ENCODE peak calls at places on chromosomes 11 and 22, in ten cellular contexts. One of them, this sample, is unnamed.

GRCh38 chr11:95426823-95427462 is 195.9 kb upstream of the SESN3 start:
- DNase-seq in fibroblast of pulmonary artery: no peak
- DNase-seq in cardiac fibroblast: no peak
- DNase-seq in esophagus squamous epithelium: no peak
- DNase-seq in neural progenitor cell: no peak
- DNase-seq in tibial artery: no peak
- DNase-seq in GM23338: peak
- DNase-seq in right cardiac atrium: no peak
- DNase-seq in dorsolateral prefrontal cortex: no peak
- DNase-seq in PC-3: no peak
- DNase-seq in this sample: no peak

GRCh38 chr22:30301995-30302809 is 12.9 kb upstream of the CASTOR1 start:
- DNase-seq in esophagus squamous epithelium: no peak
- DNase-seq in dorsolateral prefrontal cortex: no peak
- DNase-seq in PC-3: peak
- DNase-seq in fibroblast of pulmonary artery: peak
- DNase-seq in GM23338: no peak
- DNase-seq in cardiac fibroblast: peak
- DNase-seq in neural progenitor cell: no peak
- DNase-seq in tibial artery: peak
- DNase-seq in right cardiac atrium: peak
- DNase-seq in this sample: peak

GRCh38 chr11:74490945-74491344 is 2.6 kb downstream of the LIPT2 start:
- DNase-seq in fibroblast of pulmonary artery: no peak
- DNase-seq in cardiac fibroblast: no peak
- DNase-seq in neural progenitor cell: no peak
- DNase-seq in GM23338: no peak
- DNase-seq in esophagus squamous epithelium: no peak
- DNase-seq in dorsolateral prefrontal cortex: no peak
- DNase-seq in tibial artery: no peak
- DNase-seq in PC-3: no peak
- DNase-seq in right cardiac atrium: no peak
- DNase-seq in this sample: no peak

GRCh38 chr22:41659941-41660340 is 28.7 kb downstream of the SNU13 start:
- DNase-seq in fibroblast of pulmonary artery: no peak
- DNase-seq in neural progenitor cell: no peak
- DNase-seq in dorsolateral prefrontal cortex: no peak
- DNase-seq in GM23338: no peak
- DNase-seq in cardiac fibroblast: no peak
- DNase-seq in PC-3: no peak
- DNase-seq in tibial artery: no peak
- DNase-seq in right cardiac atrium: no peak
- DNase-seq in esophagus squamous epithelium: no peak
- DNase-seq in this sample: no peak

GRCh38 chr11:65792456-65792855 is 5.6 kb downstream of the OVOL1 start:
- DNase-seq in right cardiac atrium: no peak
- DNase-seq in tibial artery: no peak
- DNase-seq in fibroblast of pulmonary artery: no peak
- DNase-seq in PC-3: peak
- DNase-seq in cardiac fibroblast: no peak
- DNase-seq in esophagus squamous epithelium: no peak
- DNase-seq in GM23338: no peak
- DNase-seq in dorsolateral prefrontal cortex: no peak
- DNase-seq in neural progenitor cell: no peak
- DNase-seq in this sample: no peak

GRCh38 chr11:86672007-86672621 is at the start of gene ME3:
- DNase-seq in fibroblast of pulmonary artery: peak
- DNase-seq in dorsolateral prefrontal cortex: peak
- DNase-seq in tibial artery: peak
- DNase-seq in GM23338: peak
- DNase-seq in right cardiac atrium: peak
- DNase-seq in neural progenitor cell: peak
- DNase-seq in cardiac fibroblast: peak
- DNase-seq in PC-3: peak
- DNase-seq in esophagus squamous epithelium: no peak
- DNase-seq in this sample: no peak

GRCh38 chr11:112928136-112928535 is 33.1 kb upstream of the NCAM1 start:
- DNase-seq in PC-3: no peak
- DNase-seq in cardiac fibroblast: no peak
- DNase-seq in fibroblast of pulmonary artery: no peak
- DNase-seq in tibial artery: no peak
- DNase-seq in neural progenitor cell: no peak
- DNase-seq in esophagus squamous epithelium: no peak
- DNase-seq in dorsolateral prefrontal cortex: no peak
- DNase-seq in GM23338: no peak
- DNase-seq in right cardiac atrium: no peak
- DNase-seq in this sample: no peak

GRCh38 chr11:70381872-70382842 is 16.2 kb upstream of the CTTN start:
- DNase-seq in PC-3: no peak
- DNase-seq in fibroblast of pulmonary artery: peak
- DNase-seq in cardiac fibroblast: peak
- DNase-seq in neural progenitor cell: no peak
- DNase-seq in dorsolateral prefrontal cortex: no peak
- DNase-seq in esophagus squamous epithelium: no peak
- DNase-seq in right cardiac atrium: no peak
- DNase-seq in GM23338: peak
- DNase-seq in tibial artery: no peak
- DNase-seq in this sample: no peak

GRCh38 chr11:48210052-48210451 is 6.6 kb upstream of the OR4B1 start:
- DNase-seq in neural progenitor cell: no peak
- DNase-seq in GM23338: peak
- DNase-seq in cardiac fibroblast: no peak
- DNase-seq in dorsolateral prefrontal cortex: no peak
- DNase-seq in fibroblast of pulmonary artery: peak
- DNase-seq in tibial artery: no peak
- DNase-seq in PC-3: peak
- DNase-seq in right cardiac atrium: no peak
- DNase-seq in esophagus squamous epithelium: no peak
- DNase-seq in this sample: no peak

GRCh38 chr11:76694664-76695063 is 24.1 kb upstream of the LRRC32 start:
- DNase-seq in esophagus squamous epithelium: no peak
- DNase-seq in dorsolateral prefrontal cortex: no peak
- DNase-seq in tibial artery: no peak
- DNase-seq in neural progenitor cell: no peak
- DNase-seq in fibroblast of pulmonary artery: peak
- DNase-seq in right cardiac atrium: no peak
- DNase-seq in PC-3: peak
- DNase-seq in cardiac fibroblast: peak
- DNase-seq in GM23338: no peak
- DNase-seq in this sample: peak

DNA sequence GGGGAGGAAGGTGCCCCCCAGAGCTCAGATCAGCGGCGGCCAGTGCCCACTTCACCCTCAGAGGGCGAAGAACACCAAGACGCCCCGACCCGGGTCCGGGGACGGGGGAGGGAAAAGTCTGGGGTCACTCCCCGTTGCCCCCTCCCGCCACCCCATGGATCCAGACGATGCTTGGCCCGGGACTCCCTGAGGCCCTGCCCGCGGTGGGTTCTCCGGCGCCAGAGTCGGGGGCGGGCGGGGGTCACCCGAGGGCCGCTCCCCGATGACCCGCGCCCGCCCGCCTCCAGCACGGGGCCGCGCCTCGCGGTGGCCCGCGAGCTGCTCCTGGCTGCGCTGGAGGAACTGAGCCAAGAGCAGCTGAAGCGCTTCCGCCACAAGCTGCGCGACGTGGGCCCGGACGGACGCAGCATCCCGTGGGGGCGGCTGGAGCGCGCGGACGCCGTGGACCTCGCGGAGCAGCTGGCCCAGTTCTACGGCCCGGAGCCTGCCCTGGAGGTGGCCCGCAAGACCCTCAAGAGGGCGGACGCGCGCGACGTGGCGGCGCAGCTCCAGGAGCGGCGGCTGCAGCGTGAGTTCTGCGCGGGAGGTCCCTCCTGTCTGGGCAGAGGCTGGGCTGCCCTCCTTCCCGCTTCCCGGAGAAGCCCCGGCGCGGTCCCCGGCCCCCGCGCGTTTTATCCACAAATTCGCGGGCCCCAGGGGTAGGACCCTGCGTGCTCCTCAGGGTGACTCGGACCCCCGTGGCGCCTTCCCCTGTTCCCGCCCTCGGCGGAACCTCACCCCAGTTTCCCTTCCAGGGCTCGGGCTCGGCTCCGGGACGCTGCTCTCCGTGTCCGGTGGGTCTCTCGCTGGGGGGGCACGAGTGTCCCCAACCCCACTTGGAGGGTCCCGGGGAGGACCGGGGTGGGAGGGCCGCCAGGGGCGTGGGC is 1.1 kb downstream of the NLRP6 start:
- DNase-seq in GM23338: no peak
- DNase-seq in tibial artery: no peak
- DNase-seq in right cardiac atrium: peak
- DNase-seq in PC-3: no peak
- DNase-seq in cardiac fibroblast: no peak
- DNase-seq in fibroblast of pulmonary artery: no peak
- DNase-seq in neural progenitor cell: no peak
- DNase-seq in esophagus squamous epithelium: no peak
- DNase-seq in dorsolateral prefrontal cortex: no peak
- DNase-seq in this sample: no peak
- H3K4me3 ChIP-seq in GM23338: peak
- H3K4me3 ChIP-seq in tibial artery: no peak
- H3K4me3 ChIP-seq in right cardiac atrium: no peak
- H3K4me3 ChIP-seq in PC-3: no peak
- H3K4me3 ChIP-seq in cardiac fibroblast: no peak
- H3K4me3 ChIP-seq in fibroblast of pulmonary artery: no peak
- H3K4me3 ChIP-seq in neural progenitor cell: no peak
- H3K4me3 ChIP-seq in esophagus squamous epithelium: peak
- H3K4me3 ChIP-seq in dorsolateral prefrontal cortex: peak
- H3K4me3 ChIP-seq in this sample: no peak

DNA sequence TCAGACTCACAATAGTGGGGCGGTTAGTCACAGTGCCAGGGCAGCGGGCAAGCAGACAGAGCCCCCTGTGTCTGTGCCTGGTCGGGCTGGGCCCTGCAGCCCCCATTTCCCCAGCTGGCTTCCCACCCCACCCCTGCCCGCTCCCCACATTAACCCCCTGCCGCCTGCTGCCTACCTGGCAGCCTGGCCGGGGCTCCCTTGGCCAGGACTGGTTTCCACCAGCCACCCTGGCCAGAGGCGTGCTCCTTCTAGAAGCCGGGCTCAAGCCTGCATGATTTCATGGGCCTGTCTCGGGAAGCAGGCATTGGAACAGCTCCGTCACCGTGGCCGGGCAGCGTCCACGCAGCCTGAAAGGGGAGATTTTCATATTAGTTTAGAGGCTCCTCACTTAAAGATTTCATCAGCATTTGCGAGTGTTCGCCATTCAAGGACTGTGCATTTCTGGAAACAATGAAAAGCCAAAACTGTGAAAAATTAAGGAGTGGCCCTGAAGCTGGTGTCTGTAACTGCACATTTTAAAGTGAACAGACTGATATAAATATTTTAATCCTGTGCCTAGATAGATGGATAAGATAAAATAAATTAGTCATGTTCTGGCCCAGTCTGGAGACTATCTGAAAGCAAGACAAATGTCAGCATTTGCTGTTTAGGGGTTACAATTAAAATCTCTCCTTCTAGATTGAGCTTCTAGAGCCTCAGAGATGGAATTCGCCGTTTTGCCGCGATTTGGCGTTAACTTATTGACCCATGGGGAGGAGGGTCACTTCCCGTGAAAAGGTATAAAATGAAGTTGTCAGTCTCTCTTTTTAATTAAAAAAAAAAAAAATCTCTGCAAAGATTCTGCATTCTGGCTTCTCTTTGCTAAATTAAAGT is 79.4 kb upstream of the WNT7B start:
- DNase-seq in GM23338: no peak
- DNase-seq in fibroblast of pulmonary artery: no peak
- DNase-seq in tibial artery: peak
- DNase-seq in dorsolateral prefrontal cortex: peak
- DNase-seq in neural progenitor cell: no peak
- DNase-seq in esophagus squamous epithelium: no peak
- DNase-seq in cardiac fibroblast: no peak
- DNase-seq in right cardiac atrium: peak
- DNase-seq in PC-3: peak
- DNase-seq in this sample: no peak
- H3K4me3 ChIP-seq in GM23338: no peak
- H3K4me3 ChIP-seq in fibroblast of pulmonary artery: no peak
- H3K4me3 ChIP-seq in tibial artery: peak
- H3K4me3 ChIP-seq in dorsolateral prefrontal cortex: peak
- H3K4me3 ChIP-seq in neural progenitor cell: no peak
- H3K4me3 ChIP-seq in esophagus squamous epithelium: peak
- H3K4me3 ChIP-seq in cardiac fibroblast: no peak
- H3K4me3 ChIP-seq in right cardiac atrium: peak
- H3K4me3 ChIP-seq in PC-3: peak
- H3K4me3 ChIP-seq in this sample: no peak

GRCh38 chr11:109946322-109946846 is 146.8 kb upstream of the ZC3H12C start:
- DNase-seq in right cardiac atrium: peak
- DNase-seq in fibroblast of pulmonary artery: peak
- DNase-seq in cardiac fibroblast: peak
- DNase-seq in PC-3: peak
- DNase-seq in neural progenitor cell: peak
- DNase-seq in tibial artery: peak
- DNase-seq in esophagus squamous epithelium: peak
- DNase-seq in GM23338: peak
- DNase-seq in dorsolateral prefrontal cortex: peak
- DNase-seq in this sample: peak
- H3K4me3 ChIP-seq in right cardiac atrium: peak
- H3K4me3 ChIP-seq in fibroblast of pulmonary artery: peak
- H3K4me3 ChIP-seq in cardiac fibroblast: peak
- H3K4me3 ChIP-seq in PC-3: peak
- H3K4me3 ChIP-seq in neural progenitor cell: no peak
- H3K4me3 ChIP-seq in tibial artery: peak
- H3K4me3 ChIP-seq in esophagus squamous epithelium: peak
- H3K4me3 ChIP-seq in GM23338: no peak
- H3K4me3 ChIP-seq in dorsolateral prefrontal cortex: peak
- H3K4me3 ChIP-seq in this sample: peak

DNA sequence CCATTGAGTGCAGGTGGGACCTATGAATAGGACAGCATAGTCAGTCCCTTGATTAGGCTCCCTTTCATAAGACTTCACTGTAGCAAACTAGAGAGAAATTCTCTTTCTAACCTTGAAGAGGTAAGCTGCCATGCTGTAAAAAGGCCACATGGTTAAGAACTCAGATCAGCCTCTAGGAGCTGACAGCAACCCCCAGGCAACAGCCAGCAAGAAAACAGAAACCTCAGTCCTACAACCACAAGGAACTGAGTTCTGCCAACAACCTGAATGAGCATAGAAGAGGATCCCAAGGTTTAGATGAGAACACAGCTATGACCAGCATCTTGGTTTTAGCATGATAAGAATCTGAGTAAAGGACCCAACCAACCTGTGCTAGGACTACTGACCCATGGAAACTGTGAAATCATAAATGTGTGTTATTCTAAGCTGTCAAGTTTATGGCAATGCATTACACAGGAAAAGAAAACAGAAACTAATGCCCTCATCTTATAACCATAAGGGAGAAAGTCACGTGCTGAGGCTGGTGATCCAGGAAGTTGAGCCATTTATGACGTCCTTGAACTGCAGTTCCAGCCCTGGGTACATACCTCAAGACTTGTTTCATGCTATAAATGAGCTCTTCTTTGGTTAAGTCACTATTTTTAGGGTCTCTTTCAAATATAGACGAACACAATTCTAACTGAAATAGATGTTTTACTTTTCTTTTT is 43.3 kb downstream of the RAB38 start:
- DNase-seq in PC-3: no peak
- DNase-seq in fibroblast of pulmonary artery: no peak
- DNase-seq in right cardiac atrium: no peak
- DNase-seq in tibial artery: no peak
- DNase-seq in esophagus squamous epithelium: no peak
- DNase-seq in cardiac fibroblast: no peak
- DNase-seq in dorsolateral prefrontal cortex: no peak
- DNase-seq in neural progenitor cell: no peak
- DNase-seq in GM23338: no peak
- DNase-seq in this sample: no peak
- H3K4me3 ChIP-seq in PC-3: no peak
- H3K4me3 ChIP-seq in fibroblast of pulmonary artery: no peak
- H3K4me3 ChIP-seq in right cardiac atrium: no peak
- H3K4me3 ChIP-seq in tibial artery: no peak
- H3K4me3 ChIP-seq in esophagus squamous epithelium: no peak
- H3K4me3 ChIP-seq in cardiac fibroblast: no peak
- H3K4me3 ChIP-seq in dorsolateral prefrontal cortex: no peak
- H3K4me3 ChIP-seq in neural progenitor cell: no peak
- H3K4me3 ChIP-seq in GM23338: no peak
- H3K4me3 ChIP-seq in this sample: no peak

GRCh38 chr11:68267881-68268240 is 3.9 kb downstream of the C11orf24 start:
- DNase-seq in neural progenitor cell: no peak
- DNase-seq in PC-3: no peak
- DNase-seq in right cardiac atrium: no peak
- DNase-seq in tibial artery: no peak
- DNase-seq in esophagus squamous epithelium: no peak
- DNase-seq in cardiac fibroblast: no peak
- DNase-seq in dorsolateral prefrontal cortex: no peak
- DNase-seq in GM23338: no peak
- DNase-seq in fibroblast of pulmonary artery: no peak
- DNase-seq in this sample: no peak
- H3K4me3 ChIP-seq in neural progenitor cell: no peak
- H3K4me3 ChIP-seq in PC-3: no peak
- H3K4me3 ChIP-seq in right cardiac atrium: no peak
- H3K4me3 ChIP-seq in tibial artery: no peak
- H3K4me3 ChIP-seq in esophagus squamous epithelium: no peak
- H3K4me3 ChIP-seq in cardiac fibroblast: no peak
- H3K4me3 ChIP-seq in dorsolateral prefrontal cortex: no peak
- H3K4me3 ChIP-seq in GM23338: no peak
- H3K4me3 ChIP-seq in fibroblast of pulmonary artery: no peak
- H3K4me3 ChIP-seq in this sample: no peak

This sample was measured in skeletal muscle cell.